ENCODE peak calls at places on chromosomes 7 and 10, in six cellular contexts. H is lower lobe of right lung, Y is AG04450, S is HepG2, M is transverse colon, O is heart right ventricle. C is an unnamed sample.

GRCh38 chr10:59626523-59626869 is 83.2 kb downstream of the SLC16A9 start:
- DNase-seq in H (no peak), Y (no peak), S (no peak), M (no peak), O (no peak), C (no peak)

GRCh38 chr10:55449981-55450380 is 649.0 kb upstream of the PCDH15 start:
- DNase-seq in H (no peak), Y (no peak), S (no peak), M (no peak), O (no peak), C (no peak)

GRCh38 chr10:78343266-78343665 is 309.6 kb downstream of the RPS24 start:
- DNase-seq in H (no peak), Y (no peak), S (no peak), M (no peak), O (no peak), C (peak; percentile 13)

GRCh38 chr7:135756191-135756590 is 7.6 kb upstream of the FAM180A start:
- DNase-seq in H (no peak), Y (no peak), S (no peak), M (no peak), O (no peak), C (no peak)

GRCh38 chr10:110392121-110392859 is 87.6 kb upstream of the SMNDC1 start:
- DNase-seq in H (no peak), Y (no peak), S (no peak), M (no peak), O (no peak), C (no peak)

GRCh38 chr7:121547341-121548092 is 151.4 kb upstream of the FAM3C start:
- DNase-seq in H (no peak), Y (peak; percentile 29), S (peak; percentile 44), M (no peak), O (no peak), C (no peak)

GRCh38 chr10:86693721-86694369 is 25.5 kb downstream of the LDB3 start:
- DNase-seq in H (no peak), Y (no peak), S (peak; percentile 19), M (peak; percentile 51), O (no peak), C (no peak)

GRCh38 chr10:89785095-89785494 is 83.7 kb downstream of the KIF20B start:
- DNase-seq in H (no peak), Y (no peak), S (no peak), M (no peak), O (no peak), C (no peak)

GRCh38 chr10:93600446-93600860 is 582 bp downstream of the RBP4 start:
- DNase-seq in H (no peak), Y (no peak), S (no peak), M (no peak), O (no peak), C (no peak)

GRCh38 chr10:132710036-132710686 is 75.8 kb downstream of the NKX6-2 start:
- DNase-seq in H (peak; percentile 35), Y (no peak), S (no peak), M (no peak), O (peak; percentile 8), C (peak; percentile 44)

GRCh38 chr7:97479740-97480290 is 252.1 kb upstream of the TAC1 start:
- DNase-seq in H (no peak), Y (no peak), S (no peak), M (no peak), O (no peak), C (no peak)

GRCh38 chr10:16832351-16833080 is 15.3 kb upstream of the RSU1 start:
- DNase-seq in H (no peak), Y (peak; percentile 63), S (no peak), M (peak; percentile 66), O (no peak), C (no peak)

GRCh38 chr10:28291881-28292297 is 11.0 kb downstream of the MPP7 start:
- DNase-seq in H (no peak), Y (peak; percentile 55), S (no peak), M (no peak), O (no peak), C (no peak)

GRCh38 chr10:133198621-133199487 is 31.2 kb upstream of the UTF1 start:
- DNase-seq in H (no peak), Y (no peak), S (no peak), M (no peak), O (peak; percentile 8), C (no peak)

GRCh38 chr7:69739906-69740545 is 141.8 kb downstream of the AUTS2 start:
- DNase-seq in H (no peak), Y (no peak), S (no peak), M (peak; percentile 10), O (peak; percentile 30), C (no peak)

GRCh38 chr10:49612513-49613159 is 1.2 kb upstream of the CHAT start:
- DNase-seq in H (no peak), Y (no peak), S (peak; percentile 3), M (no peak), O (no peak), C (peak; percentile 56)

GRCh38 chr10:12198156-12198555 is 2.2 kb downstream of the CDC123 start:
- DNase-seq in H (no peak), Y (no peak), S (no peak), M (no peak), O (no peak), C (no peak)

GRCh38 chr10:72007246-72007892 is 43.2 kb downstream of the CHST3 start:
- DNase-seq in H (no peak), Y (no peak), S (no peak), M (no peak), O (peak; percentile 80), C (no peak)

GRCh38 chr10:15603446-15604011 is 116.2 kb downstream of the ITGA8 start:
- DNase-seq in H (no peak), Y (no peak), S (no peak), M (no peak), O (no peak), C (no peak)

GRCh38 chr10:119871881-119872609 is 598 bp downstream of the MCMBP start:
- DNase-seq in H (peak; percentile 84), Y (no peak), S (no peak), M (peak; percentile 70), O (peak; percentile 56), C (peak; percentile 79)

GRCh38 chr10:5887029-5887428 is 2.7 kb downstream of the ANKRD16 start:
- DNase-seq in H (no peak), Y (no peak), S (no peak), M (no peak), O (no peak), C (no peak)

GRCh38 chr7:83347836-83348482 is 185.3 kb upstream of the PCLO start:
- DNase-seq in H (no peak), Y (peak; percentile 4), S (no peak), M (peak; percentile 14), O (no peak), C (no peak)

GRCh38 chr10:84845628-84846261 is 517.4 kb downstream of the CCSER2 start:
- DNase-seq in H (no peak), Y (no peak), S (peak; percentile 35), M (no peak), O (no peak), C (no peak)

GRCh38 chr7:81770823-81771222 is 976 bp upstream of the HGF start:
- DNase-seq in H (no peak), Y (no peak), S (no peak), M (no peak), O (no peak), C (no peak)

GRCh38 chr10:4810093-4810492 is 15.9 kb upstream of the AKR1E2 start:
- DNase-seq in H (no peak), Y (no peak), S (no peak), M (no peak), O (no peak), C (no peak)

GRCh38 chr10:102504179-102504975 is 605 bp downstream of the SUFU start:
- DNase-seq in H (peak; percentile 55), Y (no peak), S (no peak), M (peak; percentile 29), O (peak; percentile 37), C (peak; percentile 78)

GRCh38 chr10:104483582-104483981 is 129.9 kb downstream of the CFAP58 start:
- DNase-seq in H (no peak), Y (no peak), S (no peak), M (no peak), O (no peak), C (no peak)

GRCh38 chr10:130497056-130498010 is 361.1 kb downstream of the GLRX3 start:
- DNase-seq in H (no peak), Y (no peak), S (no peak), M (no peak), O (no peak), C (peak; percentile 15)
- H3K9me3 ChIP-seq in H (no peaks in the 10 kb centered on the region), Y (peaks cover 88% of the 10 kb centered on the region), S (no peaks in the 10 kb centered on the region), M (no peaks in the 10 kb centered on the region), O (no peaks in the 10 kb centered on the region), C (peaks cover 4% of the 10 kb centered on the region)

DNA sequence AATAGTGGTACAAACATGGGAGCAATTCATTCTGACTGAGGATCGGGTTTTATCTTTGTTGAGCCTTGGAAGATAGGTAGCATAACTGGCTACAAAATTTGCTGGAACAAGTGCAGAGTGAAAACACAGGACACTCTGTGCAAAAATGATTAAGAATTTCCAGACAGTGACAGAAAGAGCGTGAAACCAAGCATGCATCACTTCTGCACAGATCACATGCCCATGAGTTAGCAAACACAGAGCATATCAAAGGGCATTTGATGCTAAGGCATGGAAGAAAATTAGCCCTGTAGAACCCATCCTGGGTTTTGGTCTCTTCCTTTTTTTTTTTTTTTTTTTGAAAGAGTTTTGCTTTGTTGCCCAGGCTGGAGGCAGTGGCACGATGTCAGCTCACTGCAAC is 28.3 kb downstream of the TECTB start:
- DNase-seq in H (no peak), Y (no peak), S (no peak), M (no peak), O (no peak), C (no peak)
- H3K9me3 ChIP-seq in H (no peaks in the 10 kb centered on the region), Y (no peaks in the 10 kb centered on the region), S (no peaks in the 10 kb centered on the region), M (no peaks in the 10 kb centered on the region), O (no peaks in the 10 kb centered on the region), C (no peaks in the 10 kb centered on the region)

DNA sequence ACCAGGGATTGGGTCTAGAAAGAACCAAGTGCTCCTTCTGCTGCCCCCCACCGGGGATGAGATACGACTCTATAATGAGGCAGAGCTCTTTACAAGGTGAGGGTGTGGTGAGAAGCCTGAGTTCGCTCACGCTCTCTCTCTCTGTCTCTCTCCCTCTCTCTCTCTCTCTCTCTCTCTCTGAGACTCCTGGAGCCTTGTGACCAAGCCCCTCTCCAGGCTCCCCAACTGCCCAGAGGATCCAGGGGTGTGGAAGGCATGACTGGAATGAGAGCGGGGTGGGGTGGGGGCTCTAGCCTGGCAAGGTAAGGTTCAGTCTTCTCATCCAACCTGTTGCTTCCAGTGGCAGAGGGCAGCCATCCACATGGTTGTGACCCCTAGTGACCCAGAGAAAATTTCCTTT is 3.1 kb upstream of the PTF1A start:
- DNase-seq in H (no peak), Y (no peak), S (no peak), M (no peak), O (no peak), C (no peak)
- H3K9me3 ChIP-seq in H (no peaks in the 10 kb centered on the region), Y (no peaks in the 10 kb centered on the region), S (no peaks in the 10 kb centered on the region), M (no peaks in the 10 kb centered on the region), O (no peaks in the 10 kb centered on the region), C (no peaks in the 10 kb centered on the region)

DNA sequence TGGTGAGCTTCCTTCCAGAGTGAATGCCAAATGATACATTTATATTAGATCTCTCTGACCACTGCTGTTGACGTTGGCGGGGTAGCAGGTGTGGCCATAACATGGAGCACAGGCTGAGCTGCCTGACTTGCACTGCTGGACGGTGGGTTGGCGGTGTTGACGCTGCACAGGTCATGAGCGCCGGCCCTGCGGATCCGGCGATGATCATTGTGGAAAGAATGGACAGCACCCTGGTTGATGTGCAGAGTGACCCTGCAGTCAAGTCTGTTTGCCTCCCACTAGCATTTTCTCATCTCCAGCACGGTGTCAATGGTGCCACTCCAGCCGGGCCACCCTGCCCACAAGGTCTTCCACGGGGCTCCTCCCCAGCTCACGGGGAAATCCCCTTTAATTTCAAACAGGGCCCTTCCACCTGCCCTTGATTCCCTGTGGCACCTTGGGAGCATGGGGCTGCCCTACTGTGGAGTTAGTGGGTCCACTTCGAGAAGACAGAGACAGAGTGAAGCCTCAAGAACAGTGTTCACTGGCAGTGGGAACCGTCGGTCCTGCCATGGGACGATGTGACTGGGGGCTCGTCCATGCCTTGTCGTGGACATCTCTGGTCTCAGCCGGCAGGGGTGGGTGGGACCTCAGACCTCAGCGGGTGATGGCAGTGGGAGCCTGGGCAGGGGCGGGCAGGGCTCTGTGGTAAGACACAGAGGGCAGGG is 613.5 kb downstream of the PTPRN2 start:
- DNase-seq in H (no peak), Y (no peak), S (no peak), M (no peak), O (no peak), C (peak; percentile 21)
- H3K9me3 ChIP-seq in H (peaks cover 22% of the 10 kb centered on the region), Y (peaks cover 82% of the 10 kb centered on the region), S (peaks cover 12% of the 10 kb centered on the region), M (peaks cover 10% of the 10 kb centered on the region), O (peaks cover 12% of the 10 kb centered on the region), C (peaks cover 27% of the 10 kb centered on the region)